ENCODE peak calls at places on chromosomes 13 and 19, in six cellular contexts. F is Caco-2, X is breast epithelium, H is heart right ventricle, G is ascending aorta, M is psoas muscle. C is an unnamed sample. For H3K4me1, the result is how much of the 10 kb centered on the place peaks cover.

GRCh38 chr13:91722267-91722884 is 324.0 kb downstream of the GPC5 start:
- DNase-seq in H (no peak), F (peak), G (no peak), X (no peak), M (no peak), C (no peak)

GRCh38 chr13:66262330-66262729 is 967.8 kb downstream of the PCDH9 start:
- DNase-seq in G (no peak), H (no peak), M (no peak), F (no peak), X (no peak), C (no peak)

GRCh38 chr13:53276265-53276664 is 247.7 kb downstream of the OLFM4 start:
- DNase-seq in F (no peak), H (no peak), G (no peak), X (no peak), M (no peak), C (no peak)

GRCh38 chr19:4534836-4535658 is at the start of gene PLIN5:
- DNase-seq in H (peak), F (peak), X (peak), G (no peak), M (peak), C (peak)

GRCh38 chr13:110388141-110388943 is 81.3 kb downstream of the COL4A2 start:
- DNase-seq in X (no peak), H (peak), F (peak), G (peak), M (peak), C (peak)

GRCh38 chr13:83881917-83882625 is at the start of gene SLITRK1:
- DNase-seq in X (peak), H (peak), F (peak), G (no peak), M (peak), C (no peak)

GRCh38 chr19:869245-870177 is 10.0 kb downstream of the CFD start:
- DNase-seq in X (no peak), F (no peak), G (peak), H (peak), M (peak), C (no peak)

GRCh38 chr19:21765151-21765550 is 2.2 kb downstream of the ZNF100 start:
- DNase-seq in F (no peak), G (no peak), X (no peak), H (no peak), M (no peak), C (no peak)

GRCh38 chr19:49338023-49338677 is 2.9 kb downstream of the CD37 start:
- DNase-seq in G (peak), H (no peak), F (no peak), X (peak), M (no peak), C (no peak)

GRCh38 chr13:101942535-101943157 is 459.2 kb downstream of the FGF14 start:
- DNase-seq in G (no peak), M (no peak), H (no peak), X (no peak), F (no peak), C (no peak)

GRCh38 chr13:95099541-95099940 is 201.7 kb downstream of the ABCC4 start:
- DNase-seq in F (no peak), M (no peak), G (no peak), X (no peak), H (no peak), C (no peak)

GRCh38 chr19:7904074-7905020 is 670 bp downstream of the MAP2K7 start:
- DNase-seq in H (no peak), X (no peak), M (peak), G (no peak), F (no peak), C (peak)

GRCh38 chr13:80388506-80388905 is 47.6 kb upstream of the SPRY2 start:
- DNase-seq in M (no peak), X (no peak), H (no peak), G (no peak), F (no peak), C (no peak)

GRCh38 chr19:34508540-34508939 is 27.0 kb downstream of the WTIP start:
- DNase-seq in M (no peak), F (no peak), X (no peak), G (peak), H (no peak), C (no peak)

DNA sequence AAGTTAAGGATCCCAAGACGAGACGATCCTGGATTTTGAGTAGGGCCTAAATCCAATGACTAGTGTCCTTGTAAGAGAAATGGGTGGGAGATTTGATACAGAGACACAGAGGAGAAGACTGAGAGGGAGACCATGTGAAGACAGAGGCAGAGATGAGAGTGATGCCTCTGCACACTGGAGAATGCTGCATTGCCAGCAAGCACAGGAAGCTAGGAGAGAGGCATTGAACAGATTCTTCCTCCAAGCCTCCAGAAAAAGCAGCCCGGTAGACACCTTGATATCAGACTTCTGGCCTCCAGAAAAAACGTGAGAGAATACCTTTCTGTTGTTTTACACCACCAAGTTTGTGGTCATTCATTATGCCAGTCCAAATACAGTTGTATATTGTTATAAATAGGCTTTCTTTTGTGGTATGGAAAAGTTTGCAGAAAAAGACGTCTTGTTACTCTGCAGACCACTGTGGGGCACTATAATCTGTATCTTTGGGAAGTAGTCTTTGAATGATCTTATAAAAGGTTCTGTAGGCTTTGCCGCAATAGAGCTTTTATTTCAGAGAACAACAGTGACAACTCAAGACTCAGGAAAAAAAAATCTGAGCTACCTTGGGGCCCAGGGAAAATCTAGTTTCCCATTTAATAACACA is 17.9 kb upstream of the RFC3 start:
- DNase-seq in G (no peak), M (no peak), F (no peak), H (no peak), X (no peak), C (no peak)
- TF ChIP-seq CTCF in G (peak), M (peak), F (peak), H (peak), X (no peak), C (peak)

GRCh38 chr19:18393836-18394235 is 3.6 kb downstream of the LRRC25 start:
- DNase-seq in G (no peak), F (no peak), X (no peak), M (no peak), H (no peak), C (no peak)

GRCh38 chr19:18396471-18397241 is 766 bp downstream of the LRRC25 start:
- DNase-seq in F (no peak), H (no peak), M (no peak), G (no peak), X (no peak), C (peak)

GRCh38 chr19:18399008-18399407 is 1.6 kb upstream of the LRRC25 start:
- DNase-seq in X (no peak), G (no peak), H (no peak), M (no peak), F (no peak), C (no peak)

GRCh38 chr19:18401580-18402112 is 4.2 kb upstream of the LRRC25 start:
- DNase-seq in G (peak), H (peak), M (peak), X (no peak), F (peak), C (peak)

DNA sequence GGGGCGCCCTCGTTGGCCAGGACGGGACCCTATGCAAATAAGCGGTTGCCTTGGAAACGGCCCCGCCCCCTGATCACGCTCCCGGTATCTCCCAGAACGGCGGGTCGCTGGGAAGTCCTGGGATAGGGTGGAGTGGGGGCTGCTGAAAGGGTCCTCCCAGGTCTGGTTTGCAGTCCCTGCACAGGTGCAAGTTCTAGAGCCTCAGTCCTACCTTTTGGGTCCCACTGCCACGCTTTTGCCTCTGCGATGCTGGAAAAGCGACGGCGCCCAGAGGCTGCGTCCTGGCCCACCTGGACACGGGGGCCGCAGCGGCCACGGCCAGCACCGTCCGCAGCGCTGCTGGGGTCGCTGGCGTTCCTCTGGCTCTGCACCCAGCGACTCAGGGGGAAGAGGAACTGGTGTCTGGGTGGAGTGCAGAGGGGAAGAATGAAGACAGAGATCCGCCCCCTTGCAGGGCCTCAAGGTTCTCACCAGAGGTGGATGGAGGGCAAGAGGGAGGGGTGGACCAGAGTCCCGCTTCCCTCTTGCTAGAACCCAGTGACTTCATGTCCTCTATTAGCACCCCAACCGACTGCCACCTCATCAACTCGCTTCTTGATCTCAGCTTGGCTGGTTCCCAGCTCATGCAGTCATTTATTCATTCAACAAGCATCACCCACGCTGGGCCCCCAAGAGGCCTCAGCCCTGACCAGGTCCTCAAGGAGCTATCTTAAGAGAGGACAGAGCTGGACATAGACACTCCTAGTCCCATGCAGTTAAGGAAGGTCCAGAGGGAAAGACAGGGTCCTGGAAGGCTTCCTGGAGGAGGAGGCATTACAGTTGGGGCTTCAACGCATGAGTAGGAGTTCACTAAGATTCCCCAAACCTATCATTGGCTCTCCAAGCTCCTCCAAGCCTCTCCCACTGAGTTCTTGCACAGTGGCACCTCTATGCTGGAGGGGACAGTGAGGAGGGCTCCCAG is at the start of gene LRRC25:
- DNase-seq in G (peak), F (no peak), H (no peak), M (no peak), X (no peak), C (peak)
- H3K4me1 ChIP-seq in G (under half), F (under half), H (under half), M (under half), X (under half), C (under half)

GRCh38 chr19:2478756-2479555 is 3.0 kb downstream of the GADD45B start:
- DNase-seq in H (peak), X (peak), F (no peak), M (peak), G (peak), C (peak)
- H3K4me3 ChIP-seq in H (peak), X (peak), F (no peak), M (peak), G (peak), C (peak)

DNA sequence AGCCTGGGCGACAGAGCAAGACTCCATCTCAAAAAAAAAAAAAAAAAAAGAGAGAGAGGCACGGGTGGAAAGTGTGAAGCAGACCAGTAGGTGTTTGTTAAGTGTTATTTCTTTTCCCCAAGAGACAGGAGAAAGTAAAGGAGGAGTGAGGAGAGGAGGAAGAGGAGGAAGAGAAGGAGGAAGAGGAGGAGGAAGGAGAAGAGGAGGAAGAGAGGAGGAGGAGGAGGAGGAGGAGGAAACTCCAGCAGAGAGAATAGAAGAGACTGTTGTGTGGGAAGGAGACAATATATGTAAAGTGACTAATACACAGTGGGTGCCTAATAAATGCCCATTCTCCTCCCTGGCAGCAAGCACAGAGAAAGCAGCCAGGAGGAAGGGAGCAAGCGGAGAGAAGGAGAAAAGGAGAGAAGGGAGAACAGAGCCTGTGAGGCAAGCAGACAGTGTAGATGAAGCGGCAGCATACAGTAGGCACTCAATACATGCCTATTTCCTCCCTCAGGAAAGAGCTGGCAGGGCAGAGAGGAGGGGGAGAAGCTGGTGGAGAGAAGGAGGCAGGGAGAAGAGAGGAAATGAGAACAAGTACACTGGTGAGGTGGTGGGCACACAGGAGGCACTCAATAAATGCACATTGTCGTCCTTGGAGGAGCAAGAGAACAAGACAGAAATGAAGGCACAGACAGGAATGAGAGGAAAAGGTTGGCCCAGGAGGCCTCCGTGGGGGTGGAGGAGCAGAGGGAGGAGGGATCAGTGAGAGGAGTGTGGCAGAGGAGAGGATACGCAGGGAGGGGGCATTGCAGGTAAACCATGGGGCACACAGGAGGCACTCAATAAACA is 16.6 kb downstream of the JOSD2 start:
- DNase-seq in F (no peak), G (no peak), X (no peak), H (no peak), M (peak), C (no peak)
- TF ChIP-seq CTCF in F (no peak), G (no peak), X (no peak), H (no peak), M (no peak), C (no peak)

GRCh38 chr19:47719047-47719885 is 6.0 kb downstream of the EHD2 start:
- DNase-seq in G (peak), H (peak), F (no peak), M (peak), X (peak), C (peak)
- H3K4me1 ChIP-seq in G (under half), H (half or more), F (under half), M (under half), X (under half), C (under half)

GRCh38 chr13:50892162-50892944 is 17.2 kb upstream of the RNASEH2B start:
- DNase-seq in F (no peak), M (no peak), H (no peak), G (no peak), X (no peak), C (no peak)

GRCh38 chr13:50894042-50894441 is 15.5 kb upstream of the RNASEH2B start:
- DNase-seq in G (no peak), M (no peak), F (no peak), H (no peak), X (no peak), C (no peak)

GRCh38 chr13:50893211-50893852 is 16.3 kb upstream of the RNASEH2B start:
- DNase-seq in G (no peak), F (no peak), H (no peak), M (no peak), X (no peak), C (no peak)

GRCh38 chr13:50889317-50889716 is 20.3 kb upstream of the RNASEH2B start:
- DNase-seq in X (no peak), M (no peak), G (no peak), H (no peak), F (no peak), C (no peak)

DNA sequence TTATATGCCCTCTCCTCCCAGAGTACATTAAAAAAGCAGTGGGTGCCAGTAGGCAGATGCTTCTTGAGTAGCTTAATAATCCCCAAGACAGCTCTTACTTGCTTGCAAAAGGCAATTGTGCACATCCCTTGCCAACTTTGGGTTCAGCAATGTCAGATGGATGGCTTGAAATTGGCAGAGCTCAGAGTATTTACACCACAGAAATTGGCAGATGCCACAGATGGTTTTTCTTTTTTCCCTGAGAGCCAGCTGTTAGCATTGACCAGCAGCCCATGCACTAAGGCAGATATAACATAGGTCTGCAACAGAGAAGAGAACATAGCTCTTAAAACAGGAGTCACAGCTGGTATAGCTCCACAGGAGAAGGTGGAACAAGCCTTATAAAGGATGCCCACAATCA is 18.4 kb upstream of the RNASEH2B start:
- DNase-seq in M (no peak), X (no peak), G (no peak), F (no peak), H (no peak), C (no peak)
- H3K4me3 ChIP-seq in M (no peak), X (no peak), G (no peak), F (no peak), H (no peak), C (no peak)

GRCh38 chr13:21620858-21621257 is 16.9 kb upstream of the MICU2 start:
- DNase-seq in F (no peak), M (no peak), G (no peak), X (no peak), H (no peak), C (no peak)

GRCh38 chr13:21619633-21620220 is 15.8 kb upstream of the MICU2 start:
- DNase-seq in G (no peak), X (no peak), H (no peak), M (no peak), F (no peak), C (no peak)

GRCh38 chr13:21625366-21625765 is 21.4 kb upstream of the MICU2 start:
- DNase-seq in M (no peak), X (no peak), F (peak), H (no peak), G (no peak), C (no peak)
- TF ChIP-seq CTCF in M (no peak), X (no peak), F (peak), H (peak), G (no peak), C (no peak)

GRCh38 chr13:50911937-50912624 is 2.5 kb downstream of the RNASEH2B start:
- DNase-seq in M (peak), X (peak), G (peak), F (peak), H (peak), C (peak)
- H3K4me1 ChIP-seq in M (under half), X (under half), G (under half), F (under half), H (under half), C (under half)

C was measured in gastrocnemius medialis.